ENCODE peak calls at places on chromosomes 2 and 18, in ten cellular contexts. M, Z, V, N, X, T, A, R, O and Y are unnamed samples.

GRCh38 chr18:13500227-13500865 is 226.0 kb downstream of the FAM210A start:
- DNase-seq in M (no peak), Z (no peak), V (no peak), N (no peak), X (peak; percentile 57), T (peak; percentile 80), A (no peak), R (no peak), O (no peak), Y (peak; percentile 59)

GRCh38 chr2:159225025-159226016 is 61.2 kb downstream of the WDSUB1 start:
- DNase-seq in M (no peak), Z (no peak), V (no peak), N (no peak), X (no peak), T (no peak), A (no peak), R (no peak), O (no peak), Y (peak; percentile 57)

GRCh38 chr2:182952741-182953450 is 85.4 kb downstream of the NCKAP1 start:
- DNase-seq in M (no peak), Z (no peak), V (no peak), N (no peak), X (peak; percentile 82), T (no peak), A (no peak), R (no peak), O (no peak), Y (no peak)

GRCh38 chr2:3626118-3626816 is 31.4 kb downstream of the COLEC11 start:
- DNase-seq in M (peak; percentile 17), Z (no peak), V (no peak), N (peak; percentile 59), X (peak; percentile 74), T (peak; percentile 24), A (no peak), R (no peak), O (no peak), Y (no peak)

GRCh38 chr2:239155806-239156480 is 244.9 kb downstream of the HDAC4 start:
- DNase-seq in M (peak; percentile 14), Z (no peak), V (no peak), N (no peak), X (no peak), T (peak; percentile 60), A (no peak), R (no peak), O (no peak), Y (peak; percentile 0)

GRCh38 chr18:63979409-63979908 is 9.6 kb downstream of the SERPINB8 start:
- DNase-seq in M (peak; percentile 51), Z (peak; percentile 30), V (peak; percentile 47), N (peak; percentile 21), X (peak; percentile 70), T (no peak), A (peak; percentile 6), R (peak; percentile 41), O (peak; percentile 28), Y (no peak)

GRCh38 chr18:62389761-62390481 is 64.8 kb downstream of the TNFRSF11A start:
- DNase-seq in M (no peak), Z (peak; percentile 16), V (no peak), N (no peak), X (no peak), T (no peak), A (no peak), R (no peak), O (no peak), Y (no peak)

GRCh38 chr2:28547906-28548600 is 52.2 kb downstream of the PLB1 start:
- DNase-seq in M (no peak), Z (no peak), V (no peak), N (no peak), X (no peak), T (no peak), A (no peak), R (no peak), O (no peak), Y (no peak)

DNA sequence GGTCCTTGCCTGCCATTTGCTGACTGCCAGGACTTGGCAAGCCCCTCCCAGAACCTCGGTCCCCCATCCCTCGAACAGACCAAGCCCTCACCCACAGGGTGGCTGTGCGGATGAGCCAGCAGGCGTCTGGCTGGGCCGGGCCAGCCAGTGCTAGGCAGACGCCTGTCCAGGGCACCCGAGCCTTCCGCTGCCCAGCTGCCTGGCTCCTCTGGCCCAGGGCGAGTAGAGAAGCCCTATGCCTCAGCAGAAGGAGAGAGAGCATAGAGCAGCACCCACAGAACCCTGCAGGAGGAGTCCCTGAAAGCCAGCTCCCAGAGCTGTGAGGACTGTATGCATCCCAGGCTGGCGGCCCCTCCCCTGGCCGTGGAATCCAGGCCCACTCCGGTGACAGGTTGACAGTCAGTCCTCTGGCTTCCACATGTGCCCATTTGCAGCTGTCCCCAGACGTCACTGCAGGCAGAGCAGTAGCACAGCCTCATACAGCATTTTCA is 62.1 kb upstream of the GLI2 start:
- DNase-seq in M (no peak), Z (no peak), V (no peak), N (no peak), X (no peak), T (no peak), A (no peak), R (no peak), O (no peak), Y (no peak)
- H3K27me3 ChIP-seq in M (peaks cover 84% of the 10 kb centered on the region), Z (peaks cover 59% of the 10 kb centered on the region), V (peaks cover 44% of the 10 kb centered on the region), N (peaks cover 14% of the 10 kb centered on the region), X (peaks cover 18% of the 10 kb centered on the region), T (peaks cover 69% of the 10 kb centered on the region), A (no peaks in the 10 kb centered on the region), R (no peaks in the 10 kb centered on the region), O (peaks cover 25% of the 10 kb centered on the region), Y (peaks cover 86% of the 10 kb centered on the region)

DNA sequence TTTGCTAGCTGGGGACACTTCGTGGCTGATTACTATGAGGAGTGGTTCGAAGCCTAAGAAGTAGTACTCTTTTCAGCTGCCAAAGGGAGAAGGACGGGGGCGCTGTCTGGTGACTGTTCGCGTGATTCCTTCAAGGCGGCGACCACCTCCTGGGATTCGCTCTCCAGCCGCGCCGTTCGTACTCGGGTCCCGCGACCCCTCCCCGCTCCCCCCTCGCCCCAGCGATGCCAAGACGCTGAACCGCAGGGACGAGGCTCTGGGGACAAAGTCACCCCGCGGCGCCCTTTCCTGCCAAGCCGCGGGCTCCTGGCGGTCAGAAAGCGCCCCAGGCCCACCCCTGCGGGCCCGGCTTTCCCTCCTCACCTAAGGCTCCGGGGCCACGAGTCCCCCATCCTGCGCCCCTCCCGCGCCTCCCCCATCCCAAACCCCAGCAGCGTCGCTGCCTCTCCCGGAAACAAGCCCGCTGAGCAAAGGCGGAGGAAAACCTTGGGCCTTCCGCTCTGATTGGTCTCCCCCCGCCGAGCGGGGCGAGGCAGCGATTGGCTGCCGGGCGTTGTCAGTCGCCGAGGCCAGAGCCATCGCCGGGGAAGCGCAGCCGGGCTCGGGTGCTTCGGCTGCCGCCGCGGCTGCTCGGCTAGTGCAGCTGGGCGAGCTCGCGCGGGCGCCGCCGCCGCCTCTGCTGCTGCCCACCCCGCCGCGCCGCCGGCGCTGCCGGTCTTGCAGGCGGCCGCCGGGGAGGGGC is 404.3 kb downstream of the XIRP2 start:
- DNase-seq in M (peak; percentile 75), Z (peak; percentile 76), V (peak; percentile 89), N (peak; percentile 87), X (peak; percentile 93), T (peak; percentile 89), A (peak; percentile 82), R (peak; percentile 52), O (peak; percentile 61), Y (peak; percentile 85)
- TF ChIP-seq CTCF in M (no peak), Z (no peak), V (no peak), N (peak; percentile 46), X (peak; percentile 34), T (peak; percentile 28), A (peak; percentile 32), R (peak; percentile 39), O (peak; percentile 45), Y (peak; percentile 49)

GRCh38 chr2:95276244-95276887 is 2.1 kb downstream of the PROM2 start:
- DNase-seq in M (no peak), Z (no peak), V (no peak), N (no peak), X (no peak), T (peak; percentile 62), A (no peak), R (no peak), O (no peak), Y (no peak)

GRCh38 chr2:95273911-95274290 is 348 bp upstream of the PROM2 start:
- DNase-seq in M (no peak), Z (no peak), V (no peak), N (no peak), X (no peak), T (no peak), A (no peak), R (no peak), O (no peak), Y (no peak)

GRCh38 chr2:95274291-95275150 is at the start of gene PROM2:
- DNase-seq in M (peak; percentile 92), Z (no peak), V (peak; percentile 88), N (no peak), X (no peak), T (peak; percentile 62), A (no peak), R (peak; percentile 27), O (no peak), Y (no peak)

GRCh38 chr2:95275601-95276243 is 1.5 kb downstream of the PROM2 start:
- DNase-seq in M (peak; percentile 50), Z (no peak), V (peak; percentile 47), N (no peak), X (no peak), T (peak; percentile 59), A (no peak), R (no peak), O (no peak), Y (no peak)

DNA sequence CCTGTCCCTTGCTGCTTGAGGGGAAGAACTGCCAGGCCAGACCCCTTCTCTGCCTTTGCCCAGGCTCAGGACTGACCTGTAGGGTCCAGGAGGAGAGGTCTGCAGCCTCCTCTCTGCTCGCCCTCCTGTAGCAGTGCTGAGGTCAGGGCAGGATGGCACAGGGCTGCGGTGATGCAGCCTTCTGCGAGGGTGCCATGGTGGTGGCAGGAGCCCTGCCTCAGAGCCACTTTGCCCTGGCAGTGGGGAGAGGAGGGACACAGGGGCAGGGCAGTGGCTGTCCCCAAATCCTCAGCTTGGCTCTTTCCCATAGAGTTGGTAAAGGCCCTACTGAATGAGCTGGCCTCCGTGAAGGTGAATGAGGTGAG is 884 bp downstream of the PROM2 start:
- DNase-seq in M (peak; percentile 24), Z (no peak), V (no peak), N (no peak), X (no peak), T (peak; percentile 44), A (no peak), R (no peak), O (no peak), Y (no peak)
- H3K27me3 ChIP-seq in M (no peaks in the 10 kb centered on the region), Z (peaks cover 46% of the 10 kb centered on the region), V (no peaks in the 10 kb centered on the region), N (no peaks in the 10 kb centered on the region), X (no peaks in the 10 kb centered on the region), T (no peaks in the 10 kb centered on the region), A (no peaks in the 10 kb centered on the region), R (no peaks in the 10 kb centered on the region), O (no peaks in the 10 kb centered on the region), Y (no peaks in the 10 kb centered on the region)

DNA sequence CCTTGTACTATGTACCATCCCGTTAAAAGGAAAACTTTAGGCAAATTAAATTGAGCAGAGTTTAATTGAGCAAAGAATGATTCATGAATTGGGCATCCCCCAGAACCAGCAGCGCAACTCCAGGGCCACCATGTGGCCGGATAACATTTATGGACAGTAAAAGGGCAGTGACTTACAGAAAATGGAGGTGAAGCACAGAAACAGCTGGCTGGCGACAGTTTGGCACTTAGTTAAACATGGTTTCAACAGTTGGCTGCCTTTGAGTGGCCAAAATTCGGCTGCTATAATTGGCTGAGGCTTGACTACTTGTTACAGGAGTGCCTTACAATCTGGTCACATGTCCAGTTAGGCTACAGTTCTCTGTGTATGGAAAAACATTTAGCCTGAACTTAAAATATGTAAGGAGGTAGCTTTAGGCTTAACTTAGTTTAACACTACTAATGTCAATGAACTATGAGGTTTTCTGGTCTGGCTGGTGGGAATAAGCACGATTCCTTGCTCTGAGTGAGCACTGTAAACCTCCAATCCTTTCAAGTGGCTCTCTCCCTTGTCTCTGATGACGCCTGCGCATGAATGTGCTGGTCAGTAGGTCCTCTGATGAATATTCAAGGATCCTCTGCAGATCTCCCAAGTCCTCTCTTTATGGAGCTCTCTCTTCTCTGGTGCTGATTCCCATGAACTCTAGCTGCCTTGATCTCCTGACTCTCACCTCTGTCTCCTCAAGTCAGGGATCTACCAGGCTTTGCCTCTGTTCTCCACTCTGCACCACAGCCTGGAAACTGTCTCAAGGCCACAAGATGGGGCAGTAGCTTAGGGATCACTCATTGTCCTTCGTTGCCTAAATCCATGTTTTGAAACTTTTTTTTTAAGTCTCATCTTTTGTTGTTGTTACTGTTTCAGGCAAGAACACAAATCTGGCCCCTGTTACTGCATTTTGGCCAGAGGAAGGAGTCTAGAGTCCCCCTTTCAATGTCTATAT is 24.4 kb upstream of the RAB31 start:
- DNase-seq in M (peak; percentile 49), Z (peak; percentile 63), V (no peak), N (no peak), X (peak; percentile 70), T (peak; percentile 73), A (no peak), R (peak; percentile 50), O (no peak), Y (no peak)
- TF ChIP-seq CTCF in M (peak; percentile 14), Z (peak; percentile 81), V (peak; percentile 30), N (peak; percentile 57), X (peak; percentile 58), T (peak; percentile 36), A (no peak), R (peak; percentile 67), O (peak; percentile 49), Y (peak; percentile 54)